ENCODE peak calls at places on chromosomes 16 and 17, in six cellular contexts. N is caudate nucleus; C is D341Med; W is CD4-positive, CD25-positive, alpha-beta regulatory T cell; X is NCI-H1105; P is nucleus accumbens. R is an unnamed sample.

GRCh38 chr16:4315185-4316102 is at the start of gene GLIS2:
- DNase-seq in X (peak; percentile 57), W (peak; percentile 38), P (no peak), N (no peak), C (peak; percentile 90), R (peak; percentile 95)

GRCh38 chr16:10447289-10447688 is 61.4 kb downstream of the ATF7IP2 start:
- DNase-seq in C (no peak), P (no peak), W (no peak), N (no peak), X (no peak), R (no peak)

GRCh38 chr16:5350118-5350517 is 252.5 kb upstream of the EEF2KMT start:
- DNase-seq in N (no peak), W (no peak), X (no peak), C (no peak), P (no peak), R (no peak)

GRCh38 chr17:49890077-49890821 is 42.4 kb upstream of the TAC4 start:
- DNase-seq in P (no peak), C (no peak), W (no peak), N (no peak), X (no peak), R (no peak)

GRCh38 chr16:57525761-57526160 is 10.6 kb downstream of the CCDC102A start:
- DNase-seq in W (no peak), P (no peak), C (no peak), X (no peak), N (no peak), R (no peak)

GRCh38 chr17:81517339-81518112 is 4.9 kb upstream of the ACTG1 start:
- DNase-seq in P (no peak), X (no peak), N (no peak), C (no peak), W (no peak), R (peak; percentile 53)

GRCh38 chr17:4008082-4008435 is 43.8 kb upstream of the ATP2A3 start:
- DNase-seq in C (no peak), X (no peak), N (no peak), W (no peak), P (no peak), R (no peak)

GRCh38 chr16:81842564-81843242 is 63.6 kb downstream of the PLCG2 start:
- DNase-seq in N (no peak), C (no peak), X (no peak), P (no peak), W (no peak), R (no peak)

GRCh38 chr17:28057731-28058246 is 15.3 kb downstream of the NLK start:
- DNase-seq in N (no peak), X (no peak), C (no peak), W (no peak), P (no peak), R (no peak)

GRCh38 chr17:80408872-80409271 is 6.1 kb upstream of the ENDOV start:
- DNase-seq in C (no peak), N (no peak), W (no peak), X (no peak), P (no peak), R (no peak)

GRCh38 chr17:81165246-81166032 is at the start of gene PVALEF:
- DNase-seq in X (no peak), C (no peak), W (no peak), N (no peak), P (peak; percentile 37), R (no peak)

GRCh38 chr17:15944720-15945492 is at the start of gene ADORA2B:
- DNase-seq in N (no peak), P (no peak), C (peak; percentile 83), W (no peak), X (peak; percentile 57), R (peak; percentile 79)

GRCh38 chr17:28916302-28916934 is 13.5 kb upstream of the DHRS13 start:
- DNase-seq in N (no peak), P (no peak), X (peak; percentile 5), W (peak; percentile 27), C (peak; percentile 70), R (no peak)

GRCh38 chr16:81291117-81291516 is 23.6 kb upstream of the GAN start:
- DNase-seq in W (no peak), N (no peak), X (no peak), P (no peak), C (no peak), R (no peak)

GRCh38 chr16:11768850-11769249 is 26.2 kb upstream of the TXNDC11 start:
- DNase-seq in N (no peak), P (no peak), W (no peak), C (no peak), X (no peak), R (no peak)

GRCh38 chr17:33674685-33675084 is 381.6 kb upstream of the ASIC2 start:
- DNase-seq in P (peak; percentile 28), C (peak; percentile 84), N (peak; percentile 39), W (peak; percentile 5), X (no peak), R (peak; percentile 47)

GRCh38 chr17:80791758-80792284 is 199.8 kb upstream of the CHMP6 start:
- DNase-seq in P (no peak), N (peak; percentile 46), W (no peak), X (no peak), C (no peak), R (no peak)

GRCh38 chr16:10594312-10594950 is 14.0 kb upstream of the EMP2 start:
- DNase-seq in W (no peak), X (peak; percentile 86), N (no peak), C (no peak), P (no peak), R (peak; percentile 69)

GRCh38 chr17:40895106-40895730 is 10.2 kb upstream of the KRT20 start:
- DNase-seq in N (no peak), P (no peak), W (no peak), X (no peak), C (no peak), R (no peak)

GRCh38 chr17:43905985-43906852 is 1.1 kb downstream of the MPP2 start:
- DNase-seq in W (no peak), X (peak; percentile 22), P (peak; percentile 69), C (peak; percentile 74), N (peak; percentile 85), R (peak; percentile 79)

GRCh38 chr17:81832608-81833159 is 407 bp downstream of the MCRIP1 start:
- DNase-seq in X (no peak), N (no peak), P (no peak), C (no peak), W (no peak), R (no peak)

GRCh38 chr16:85138825-85139627 is 26.8 kb upstream of the CIBAR2 start:
- DNase-seq in C (no peak), P (no peak), X (peak; percentile 33), W (no peak), N (no peak), R (no peak)